ENCODE peak calls at places on chromosomes 2 and 18, in seven cellular contexts. P is sigmoid colon, B is tibial artery, I is PC-3, S is Peyer's patch, W is SJSA1, U is neural progenitor cell. Q is an unnamed sample.

GRCh38 chr2:173452436-173452835 is 97.8 kb downstream of the CDCA7 start:
- DNase-seq in P (no peak), B (no peak), I (no peak), S (no peak), W (no peak), U (peak; percentile 93), Q (no peak)

GRCh38 chr2:237754182-237754581 is 44.4 kb upstream of the RBM44 start:
- DNase-seq in P (no peak), B (no peak), I (no peak), S (no peak), W (no peak), U (no peak), Q (no peak)

GRCh38 chr18:59810740-59811520 is 88.9 kb upstream of the PMAIP1 start:
- DNase-seq in P (no peak), B (no peak), I (no peak), S (no peak), W (no peak), U (no peak), Q (no peak)

GRCh38 chr2:134819334-134819733 is 19.1 kb upstream of the ACMSD start:
- DNase-seq in P (no peak), B (no peak), I (peak; percentile 95), S (no peak), W (no peak), U (no peak), Q (no peak)

GRCh38 chr2:42792583-42793313 is at the start of gene HAAO:
- DNase-seq in P (peak; percentile 59), B (no peak), I (no peak), S (peak; percentile 85), W (no peak), U (peak; percentile 81), Q (peak; percentile 85)

GRCh38 chr18:79847606-79848293 is 50.0 kb downstream of the KCNG2 start:
- DNase-seq in P (no peak), B (no peak), I (no peak), S (no peak), W (no peak), U (no peak), Q (no peak)

GRCh38 chr2:96802281-96802595 is 13.8 kb upstream of the CNNM3 start:
- DNase-seq in P (peak; percentile 47), B (no peak), I (no peak), S (peak; percentile 72), W (no peak), U (no peak), Q (no peak)

GRCh38 chr2:15142069-15142689 is 419.0 kb downstream of the NBAS start:
- DNase-seq in P (no peak), B (no peak), I (peak; percentile 88), S (peak; percentile 69), W (no peak), U (no peak), Q (no peak)

GRCh38 chr2:118852605-118853128 is 5.2 kb upstream of the EN1 start:
- DNase-seq in P (no peak), B (no peak), I (no peak), S (no peak), W (no peak), U (peak; percentile 67), Q (no peak)

GRCh38 chr2:144382848-144383247 is 137.1 kb downstream of the ZEB2 start:
- DNase-seq in P (no peak), B (peak; percentile 34), I (no peak), S (no peak), W (no peak), U (no peak), Q (peak; percentile 68)

GRCh38 chr2:179049546-179050311 is at the start of gene CCDC141:
- DNase-seq in P (no peak), B (no peak), I (no peak), S (peak; percentile 53), W (no peak), U (no peak), Q (no peak)

GRCh38 chr2:197229509-197230458 is 80.8 kb downstream of the ANKRD44 start:
- DNase-seq in P (no peak), B (no peak), I (peak; percentile 63), S (no peak), W (no peak), U (no peak), Q (no peak)

GRCh38 chr2:10892316-10892715 is 19.4 kb upstream of the KCNF1 start:
- DNase-seq in P (no peak), B (no peak), I (no peak), S (no peak), W (no peak), U (no peak), Q (no peak)

GRCh38 chr2:143930891-143931290 is 589.0 kb downstream of the ZEB2 start:
- DNase-seq in P (no peak), B (no peak), I (no peak), S (no peak), W (no peak), U (no peak), Q (no peak)

GRCh38 chr2:151730242-151730975 is 3.9 kb downstream of the NEB start:
- DNase-seq in P (no peak), B (no peak), I (no peak), S (no peak), W (no peak), U (no peak), Q (no peak)

GRCh38 chr2:68336192-68336591 is 16.4 kb upstream of the CNRIP1 start:
- DNase-seq in P (no peak), B (no peak), I (peak; percentile 98), S (no peak), W (peak; percentile 32), U (no peak), Q (no peak)

DNA sequence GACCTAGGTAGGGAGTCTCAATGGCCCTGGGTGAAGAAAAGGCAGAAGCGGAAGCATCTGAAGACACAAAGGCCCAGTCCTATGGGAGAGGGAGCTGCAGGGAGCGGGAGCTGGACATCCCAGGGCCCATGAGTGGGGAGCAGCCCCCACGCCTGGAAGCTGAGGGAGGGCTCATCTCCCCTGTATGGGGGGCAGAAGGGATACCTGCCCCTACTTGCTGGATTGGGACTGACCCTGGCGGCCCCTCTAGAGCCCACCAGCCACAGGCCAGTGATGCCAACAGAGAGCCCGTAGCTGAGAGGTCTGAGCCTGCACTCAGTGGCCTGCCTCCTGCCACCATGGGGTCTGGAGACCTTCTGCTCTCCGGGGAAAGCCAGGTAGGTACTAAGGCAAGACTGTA is 13.2 kb downstream of the CEP68 start:
- DNase-seq in P (no peak), B (no peak), I (no peak), S (no peak), W (no peak), U (no peak), Q (no peak)
- H3K9me3 ChIP-seq in P (no peaks in the 10 kb centered on the region), B (no peaks in the 10 kb centered on the region), I (no peaks in the 10 kb centered on the region), S (no peaks in the 10 kb centered on the region), W (no peaks in the 10 kb centered on the region), U (no peaks in the 10 kb centered on the region), Q (no peaks in the 10 kb centered on the region)

GRCh38 chr2:219171231-219171651 is 1.4 kb upstream of the SLC23A3 start:
- DNase-seq in P (peak; percentile 90), B (peak; percentile 90), I (peak; percentile 75), S (peak; percentile 69), W (peak; percentile 49), U (peak; percentile 62), Q (peak; percentile 50)

GRCh38 chr2:219168932-219169331 is 897 bp downstream of the SLC23A3 start:
- DNase-seq in P (no peak), B (no peak), I (no peak), S (no peak), W (no peak), U (no peak), Q (peak; percentile 43)

GRCh38 chr2:219167997-219168396 is 1.8 kb downstream of the SLC23A3 start:
- DNase-seq in P (no peak), B (no peak), I (peak; percentile 0), S (no peak), W (no peak), U (no peak), Q (no peak)

GRCh38 chr2:219169950-219170654 is at the start of gene SLC23A3:
- DNase-seq in P (no peak), B (no peak), I (no peak), S (peak; percentile 72), W (no peak), U (no peak), Q (peak; percentile 91)

DNA sequence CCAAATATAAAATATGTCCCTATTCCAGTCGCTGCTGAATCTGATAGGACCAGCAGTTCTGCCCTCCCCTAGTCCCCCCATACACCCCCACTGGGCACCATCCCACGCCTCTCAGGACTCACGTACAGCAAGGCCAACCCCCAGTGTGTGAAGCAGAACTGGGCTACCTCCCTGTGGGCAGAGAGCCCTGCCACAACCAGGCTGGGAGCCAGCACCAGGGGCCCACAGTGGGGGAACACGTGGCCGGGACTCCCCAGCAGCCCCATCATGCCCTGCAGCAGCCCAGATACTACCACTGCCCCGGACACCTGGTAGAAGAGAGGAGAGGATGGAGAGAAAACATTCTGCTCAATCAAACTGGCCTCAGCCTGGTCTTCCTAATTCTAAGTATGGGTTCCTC is 1.3 kb downstream of the SLC23A3 start:
- DNase-seq in P (no peak), B (no peak), I (peak; percentile 0), S (no peak), W (no peak), U (no peak), Q (no peak)
- H3K9me3 ChIP-seq in P (no peaks in the 10 kb centered on the region), B (no peaks in the 10 kb centered on the region), I (no peaks in the 10 kb centered on the region), S (no peaks in the 10 kb centered on the region), W (no peaks in the 10 kb centered on the region), U (no peaks in the 10 kb centered on the region), Q (no peaks in the 10 kb centered on the region)

DNA sequence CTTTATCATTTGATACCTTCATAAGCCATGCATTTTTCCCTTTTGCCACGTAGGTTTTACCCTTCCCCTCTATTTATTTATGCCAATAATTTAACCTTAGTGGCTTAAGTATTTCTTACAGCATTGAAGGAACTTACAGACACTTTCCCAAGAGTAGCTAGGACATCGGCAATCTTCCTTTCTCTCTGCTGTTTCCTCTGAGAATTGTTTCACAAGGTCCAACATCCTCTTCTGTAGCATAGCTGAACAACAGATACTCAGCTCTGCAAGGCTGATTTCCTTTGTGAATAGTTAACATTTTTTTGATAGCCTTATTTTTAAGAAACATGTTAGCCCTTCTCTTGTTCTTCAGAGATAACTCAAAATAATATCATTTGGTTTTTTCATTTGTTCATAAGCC is 1.1 kb upstream of the GCA start:
- DNase-seq in P (no peak), B (no peak), I (no peak), S (no peak), W (no peak), U (no peak), Q (no peak)
- H3K9me3 ChIP-seq in P (no peaks in the 10 kb centered on the region), B (no peaks in the 10 kb centered on the region), I (no peaks in the 10 kb centered on the region), S (no peaks in the 10 kb centered on the region), W (no peaks in the 10 kb centered on the region), U (no peaks in the 10 kb centered on the region), Q (no peaks in the 10 kb centered on the region)

DNA sequence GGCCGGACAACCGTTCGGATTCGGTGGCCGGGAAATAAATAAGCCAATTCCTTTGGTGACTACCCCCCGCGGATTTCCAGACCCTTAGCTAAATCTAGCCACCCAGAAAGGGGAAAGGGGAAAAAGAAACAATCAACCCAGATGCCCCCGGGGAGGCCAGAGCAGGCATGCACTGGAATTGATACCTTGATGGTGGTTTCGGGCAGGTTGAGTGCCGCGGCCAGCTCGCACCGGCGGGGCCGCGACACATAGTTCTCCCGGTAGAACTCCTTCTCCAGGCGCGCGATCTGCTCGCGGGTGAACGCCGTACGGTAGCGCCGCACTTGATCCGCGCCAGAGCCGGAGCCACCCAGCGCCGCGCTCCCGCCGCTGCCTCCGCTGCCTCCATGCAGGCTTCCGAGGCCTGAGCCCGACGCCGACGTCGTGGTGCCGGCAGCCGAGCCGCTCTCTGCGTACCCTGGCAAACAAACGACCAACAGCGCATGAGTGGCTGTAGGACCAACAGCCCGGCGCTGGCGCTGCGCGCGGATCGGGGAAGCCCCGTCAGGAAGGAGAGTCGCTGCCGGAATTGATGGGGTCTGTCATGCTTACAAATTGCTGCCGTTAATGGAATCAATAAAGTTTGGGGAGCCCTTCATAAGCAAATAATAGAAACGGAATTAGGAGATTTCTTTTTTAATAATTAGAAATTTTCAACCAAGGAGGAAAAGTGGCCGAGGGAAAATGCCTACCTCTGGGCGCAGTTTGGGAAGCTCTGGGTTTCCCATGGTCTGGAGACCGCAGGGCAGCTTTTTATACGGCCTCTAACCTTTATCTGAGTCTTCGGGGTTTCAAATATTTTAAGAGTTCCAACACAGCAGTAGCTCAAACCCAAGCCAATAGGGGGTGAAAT is 1.5 kb downstream of the EVX2 start:
- DNase-seq in P (no peak), B (no peak), I (no peak), S (no peak), W (no peak), U (peak; percentile 82), Q (no peak)
- H3K9me3 ChIP-seq in P (peaks cover 8% of the 10 kb centered on the region), B (no peaks in the 10 kb centered on the region), I (no peaks in the 10 kb centered on the region), S (no peaks in the 10 kb centered on the region), W (peaks cover 31% of the 10 kb centered on the region), U (no peaks in the 10 kb centered on the region), Q (no peaks in the 10 kb centered on the region)

Q was measured in small intestine.